ENCODE peak calls at places on chromosomes 6 and 20, in eight cellular contexts. A is neural progenitor cell, C is MM.1S, P is K562, B is mammary epithelial cell, N is HCT116, J is endodermal cell, O is GM23248. R is an unnamed sample.

GRCh38 chr20:10671850-10672578 is 1.8 kb downstream of the JAG1 start:
- DNase-seq in J (peak), P (peak), B (no peak), N (no peak), A (peak), C (peak), O (peak), R (no peak)

GRCh38 chr6:24359640-24360454 is 2.0 kb upstream of the DCDC2 start:
- DNase-seq in C (peak), P (peak), A (peak), B (peak), O (peak), N (peak), J (peak), R (no peak)

GRCh38 chr20:63624486-63624885 is 2.4 kb downstream of the GMEB2 start:
- DNase-seq in N (no peak), B (no peak), P (no peak), A (peak), C (no peak), O (peak), J (peak), R (peak)

GRCh38 chr20:59220161-59220560 is 56.5 kb downstream of the ZNF831 start:
- DNase-seq in P (no peak), N (no peak), C (no peak), B (no peak), O (no peak), A (no peak), J (no peak), R (no peak)

GRCh38 chr20:40390654-40391053 is 298.4 kb downstream of the MAFB start:
- DNase-seq in P (no peak), A (no peak), B (no peak), N (no peak), C (no peak), O (peak), J (no peak), R (no peak)

GRCh38 chr6:79796197-79796596 is 151.2 kb downstream of the ELOVL4 start:
- DNase-seq in N (no peak), O (no peak), A (no peak), P (no peak), J (no peak), C (no peak), B (no peak), R (no peak)

GRCh38 chr6:53581161-53581560 is 36.3 kb upstream of the GCLC start:
- DNase-seq in P (no peak), O (peak), A (no peak), C (no peak), N (no peak), J (no peak), B (peak), R (no peak)

GRCh38 chr6:43532201-43532600 is 15.3 kb downstream of the POLR1C start:
- DNase-seq in B (no peak), O (peak), A (no peak), J (no peak), P (no peak), C (no peak), N (no peak), R (no peak)

GRCh38 chr20:20391766-20392165 is 23.9 kb downstream of the INSM1 start:
- DNase-seq in O (no peak), P (no peak), C (no peak), J (no peak), N (no peak), B (no peak), A (no peak), R (no peak)

GRCh38 chr6:20808439-20808838 is 274.2 kb downstream of the CDKAL1 start:
- DNase-seq in C (no peak), O (no peak), A (no peak), P (no peak), J (no peak), B (no peak), N (no peak), R (no peak)

GRCh38 chr6:40788661-40789111 is 201.5 kb upstream of the LRFN2 start:
- DNase-seq in A (no peak), N (no peak), P (no peak), O (peak), C (no peak), B (no peak), J (no peak), R (no peak)

GRCh38 chr6:138229072-138229471 is 10.8 kb upstream of the PBOV1 start:
- DNase-seq in C (no peak), O (no peak), A (no peak), N (no peak), B (no peak), J (no peak), P (no peak), R (no peak)

GRCh38 chr20:17835240-17835940 is 133.2 kb downstream of the SNX5 start:
- DNase-seq in B (peak), A (no peak), C (no peak), P (no peak), J (no peak), O (peak), N (peak), R (no peak)

GRCh38 chr6:52162940-52163908 is 23.0 kb upstream of the IL17A start:
- DNase-seq in A (peak), N (peak), C (peak), J (no peak), P (no peak), O (peak), B (peak), R (peak)

GRCh38 chr6:30282522-30282921 is 44.2 kb upstream of the TRIM39 start:
- DNase-seq in A (no peak), O (no peak), N (no peak), J (no peak), B (no peak), C (no peak), P (no peak), R (no peak)

GRCh38 chr6:69835414-69836179 is 30.8 kb upstream of the COL19A1 start:
- DNase-seq in O (peak), B (peak), N (peak), J (peak), A (peak), P (no peak), C (peak), R (peak)

GRCh38 chr6:50845499-50846108 is 26.9 kb downstream of the TFAP2B start:
- DNase-seq in C (no peak), A (peak), O (no peak), N (no peak), J (peak), B (no peak), P (no peak), R (no peak)

GRCh38 chr20:61953789-61954125 is 111.9 kb downstream of the TAF4 start:
- DNase-seq in N (no peak), B (no peak), A (no peak), C (no peak), P (no peak), O (no peak), J (no peak), R (no peak)

GRCh38 chr6:166960609-166960978 is 4.2 kb upstream of the RNASET2 start:
- DNase-seq in A (no peak), J (no peak), P (no peak), B (no peak), C (no peak), N (no peak), O (no peak), R (no peak)
- H3K9ac ChIP-seq in A (no peak), J (no peak), P (no peak), B (no peak), C (no peak), N (no peak), O (no peak), R (no peak)

DNA sequence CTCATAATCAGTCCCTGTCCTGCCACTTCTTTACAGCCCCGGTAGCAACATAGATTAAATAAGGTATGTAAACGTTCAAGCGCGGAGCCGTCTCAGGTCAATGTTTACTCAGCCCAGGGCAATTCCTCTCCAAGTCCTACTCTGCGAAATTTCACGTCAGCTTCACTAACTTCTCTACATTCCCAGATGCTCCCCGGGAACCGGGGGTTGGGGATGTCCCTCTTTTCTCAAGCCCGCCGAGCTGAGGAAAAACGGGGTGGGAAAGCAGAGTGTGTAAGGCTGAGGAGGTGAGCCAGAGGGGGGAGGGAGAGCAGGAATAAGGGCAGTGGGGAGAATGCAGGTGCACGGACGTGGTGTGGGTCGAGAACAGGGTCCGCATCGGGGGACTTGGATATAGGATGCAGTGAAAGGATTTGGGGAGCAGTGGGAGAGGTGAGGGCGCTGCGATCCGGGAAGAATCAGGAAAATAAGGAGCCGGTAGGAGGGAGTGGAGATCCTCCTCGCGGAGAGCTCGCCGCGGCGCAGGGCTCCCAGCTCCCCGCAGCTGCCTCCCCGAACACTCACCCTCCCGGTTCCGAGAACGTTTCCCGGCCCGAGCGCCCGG is 469 bp upstream of the TP53INP2 start:
- DNase-seq in J (peak), N (no peak), A (peak), C (peak), B (peak), O (peak), P (peak), R (no peak)
- H3K27ac ChIP-seq in J (peak), N (no peak), A (no peak), C (peak), B (peak), O (peak), P (peak), R (no peak)

DNA sequence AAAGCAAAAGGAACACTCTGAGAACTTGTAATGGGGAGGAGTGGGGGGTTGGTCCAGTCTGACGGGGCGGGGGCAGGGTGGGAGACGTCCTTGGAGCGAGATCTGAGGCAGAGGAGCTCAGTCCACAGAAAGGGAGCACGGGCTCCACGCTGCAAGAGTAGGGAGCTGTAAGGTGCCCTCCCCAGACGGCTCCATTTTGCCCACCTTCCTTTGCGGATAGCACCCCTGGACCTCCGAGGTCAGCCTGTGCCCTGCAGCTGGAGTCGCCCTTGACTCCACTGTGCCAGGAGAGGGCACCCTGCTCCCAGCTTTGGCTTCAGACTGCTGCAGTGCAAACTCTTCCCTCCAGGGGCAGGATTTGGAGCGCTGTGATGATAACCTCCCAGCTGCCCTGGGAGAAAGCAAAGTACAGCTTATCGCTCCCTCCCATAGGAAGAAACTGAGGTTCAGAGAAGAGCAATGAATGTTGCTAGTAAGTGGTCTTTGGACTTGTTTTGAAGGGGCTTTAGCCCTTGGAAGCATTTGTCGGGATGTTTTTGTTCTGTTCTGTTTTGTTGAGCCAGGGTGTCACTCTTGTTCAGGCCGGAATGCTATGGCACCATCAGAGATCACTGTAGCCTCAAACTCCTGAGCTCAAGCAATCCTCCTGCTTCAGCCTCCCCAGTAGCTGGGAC is 9.5 kb upstream of the AHCY start:
- DNase-seq in A (peak), J (peak), C (peak), B (peak), N (peak), O (peak), P (peak), R (peak)
- H3K4me3 ChIP-seq in A (peak), J (peak), C (peak), B (no peak), N (peak), O (peak), P (peak), R (peak)

GRCh38 chr6:10425177-10425972 is 10.5 kb upstream of the TFAP2A start:
- DNase-seq in A (peak), J (peak), O (peak), N (no peak), P (no peak), B (no peak), C (no peak), R (no peak)
- H3K9ac ChIP-seq in A (no peak), J (no peak), O (peak), N (no peak), P (no peak), B (no peak), C (peak), R (no peak)

DNA sequence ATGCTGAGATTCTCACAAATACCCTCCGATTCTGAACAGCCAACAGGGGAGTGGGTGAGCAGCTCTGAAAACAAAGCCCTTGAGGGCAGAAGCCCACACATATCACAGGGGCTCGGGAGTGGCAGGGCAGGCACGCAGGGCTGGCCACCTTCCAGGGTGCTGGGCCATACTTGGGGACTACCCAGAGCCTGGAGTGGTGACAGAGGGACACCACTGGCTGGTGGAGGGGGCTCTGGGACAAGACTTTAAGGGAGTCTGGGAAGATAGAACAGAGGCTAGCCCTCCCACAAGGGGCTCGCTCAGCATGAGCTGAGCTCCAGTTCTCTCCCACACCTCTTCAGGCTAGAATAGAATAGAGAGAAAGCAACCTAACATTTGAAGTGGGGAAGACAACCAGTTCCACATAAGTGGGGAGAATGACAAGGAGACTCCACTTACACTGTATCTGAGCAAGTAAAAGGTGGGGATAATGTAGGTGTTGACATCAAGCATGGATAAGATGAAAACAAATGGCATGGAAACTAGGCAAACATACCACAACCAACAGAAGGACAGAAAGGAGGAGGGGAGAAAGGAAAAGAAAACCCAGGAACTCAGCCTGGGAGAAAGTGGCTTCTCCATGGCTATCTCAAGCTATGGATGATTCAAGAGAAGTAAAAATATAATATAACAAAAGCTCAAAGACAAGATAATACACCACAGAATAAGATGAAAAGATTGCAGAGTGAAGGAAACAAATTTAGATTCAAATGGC is 7.0 kb downstream of the PPIL1 start:
- DNase-seq in J (no peak), A (no peak), N (no peak), P (no peak), B (no peak), O (no peak), C (no peak), R (no peak)
- H3K27ac ChIP-seq in J (no peak), A (no peak), N (no peak), P (no peak), B (no peak), O (no peak), C (no peak), R (no peak)

DNA sequence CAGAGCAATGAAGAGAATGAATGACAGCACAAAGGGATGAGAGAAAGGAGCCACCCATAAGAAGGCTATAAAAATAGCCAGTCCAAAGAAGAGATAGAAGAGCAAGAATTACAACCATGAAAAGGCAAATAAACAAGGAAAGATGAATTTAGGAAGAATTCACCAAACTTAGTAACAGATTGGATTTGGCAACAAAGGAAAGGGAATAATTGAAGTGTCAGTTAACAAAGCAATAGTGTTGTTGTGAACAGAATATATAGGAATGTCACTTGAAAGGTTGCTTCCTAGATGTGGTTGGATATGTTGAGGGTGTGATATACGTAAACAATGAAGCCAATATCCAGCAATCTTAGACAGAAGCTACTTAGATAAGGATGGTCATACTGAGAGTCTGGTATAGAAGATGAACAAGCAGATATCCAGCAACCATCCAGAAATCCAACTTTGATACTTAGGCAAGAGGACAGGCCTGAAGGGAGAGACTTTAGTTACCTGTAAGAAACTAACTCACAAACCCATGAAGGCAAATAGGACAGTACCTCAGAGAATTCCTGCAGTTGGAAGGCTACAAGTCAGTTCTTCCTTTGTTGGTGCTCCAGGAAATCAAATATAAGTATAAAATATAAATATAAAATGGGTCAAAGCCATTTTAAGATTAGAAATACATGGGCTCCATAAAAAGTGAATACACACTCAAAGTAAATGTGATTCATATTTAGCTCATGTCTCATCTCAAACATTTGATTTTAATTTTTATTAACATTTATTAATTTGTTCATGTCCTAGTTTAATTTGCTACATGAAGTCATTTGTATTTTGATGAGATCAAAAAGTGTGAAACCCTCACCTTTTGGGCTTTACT is 106.5 kb downstream of the HFE start:
- DNase-seq in N (no peak), C (no peak), P (no peak), A (no peak), B (no peak), O (no peak), J (no peak), R (no peak)
- H3K4me3 ChIP-seq in N (no peak), C (no peak), P (peak), A (no peak), B (no peak), O (no peak), J (no peak), R (peak)

GRCh38 chr6:130537447-130537846 is 171.6 kb downstream of the TMEM200A start:
- DNase-seq in N (no peak), J (no peak), B (no peak), P (no peak), O (no peak), A (no peak), C (no peak), R (no peak)
- H3K9ac ChIP-seq in N (no peak), J (no peak), B (no peak), P (no peak), O (no peak), A (no peak), C (no peak), R (no peak)

GRCh38 chr6:144338951-144339681 is 54.0 kb downstream of the UTRN start:
- DNase-seq in B (no peak), P (no peak), N (no peak), A (no peak), C (no peak), J (no peak), O (no peak), R (no peak)
- H3K27ac ChIP-seq in B (no peak), P (no peak), N (no peak), A (no peak), C (no peak), J (no peak), O (no peak), R (no peak)

R was measured in SK-N-MC.